ENCODE peak calls at places on chromosomes 11 and 22, in seven cellular contexts. Z is lower leg skin, R is cardiac muscle cell, T is breast epithelium, W is sigmoid colon, X is HFFc6, K is lower lobe of right lung. M is an unnamed sample.
A peak's percentile ranks its signal among the peaks of the same experiment; 100 is the strongest.

GRCh38 chr11:119085523-119085878 is 820 bp downstream of the HMBS start:
- DNase-seq in Z (no peak), R (no peak), T (no peak), K (no peak), X (no peak), W (no peak), M (no peak)

GRCh38 chr11:1750481-1750839 is at the start of gene IFITM10:
- DNase-seq in X (no peak), R (peak; percentile 39), K (no peak), W (no peak), T (no peak), Z (no peak), M (peak; percentile 85)

GRCh38 chr11:120065876-120066275 is 72.0 kb downstream of the TRIM29 start:
- DNase-seq in R (no peak), W (no peak), K (no peak), X (no peak), Z (no peak), T (no peak), M (no peak)

GRCh38 chr11:26017322-26017860 is 314.5 kb upstream of the ANO3 start:
- DNase-seq in R (no peak), W (no peak), Z (no peak), T (no peak), K (no peak), X (no peak), M (no peak)

GRCh38 chr22:22086501-22087158 is 104.0 kb upstream of the TOP3B start:
- DNase-seq in R (no peak), X (peak; percentile 11), Z (no peak), T (no peak), W (no peak), K (no peak), M (no peak)

GRCh38 chr11:58527429-58527828 is 19.5 kb upstream of the OR5B21 start:
- DNase-seq in Z (no peak), T (no peak), W (no peak), X (no peak), R (no peak), K (no peak), M (no peak)

GRCh38 chr11:73814812-73815211 is 27.1 kb downstream of the MRPL48 start:
- DNase-seq in Z (no peak), X (no peak), T (no peak), R (no peak), W (no peak), K (no peak), M (no peak)

GRCh38 chr11:133907841-133908241 is 48.9 kb downstream of the IGSF9B start:
- DNase-seq in Z (no peak), K (peak; percentile 11), W (no peak), R (no peak), X (no peak), T (no peak), M (peak; percentile 52)

GRCh38 chr22:46750861-46751260 is 11.6 kb upstream of the TBC1D22A start:
- DNase-seq in K (no peak), W (no peak), T (no peak), X (no peak), Z (no peak), R (no peak), M (no peak)

GRCh38 chr11:33733978-33734377 is 2.2 kb downstream of the CD59 start:
- DNase-seq in K (no peak), R (no peak), Z (no peak), T (no peak), X (no peak), W (no peak), M (no peak)

GRCh38 chr11:102590646-102591045 is 34.5 kb downstream of the MMP20 start:
- DNase-seq in W (no peak), X (no peak), Z (no peak), T (no peak), K (no peak), R (no peak), M (no peak)

GRCh38 chr22:37654556-37655251 is 3.8 kb upstream of the PDXP start:
- DNase-seq in Z (no peak), T (no peak), X (no peak), K (no peak), R (no peak), W (no peak), M (no peak)

GRCh38 chr22:40684728-40685127 is 5.4 kb downstream of the MCHR1 start:
- DNase-seq in R (no peak), W (no peak), X (no peak), T (no peak), Z (no peak), K (no peak), M (no peak)

GRCh38 chr11:5666396-5666780 is 18.5 kb downstream of the TRIM5 start:
- DNase-seq in R (no peak), X (no peak), T (no peak), W (no peak), K (no peak), Z (no peak), M (no peak)

GRCh38 chr11:115298613-115299012 is 205.6 kb downstream of the CADM1 start:
- DNase-seq in T (no peak), X (no peak), K (no peak), W (no peak), Z (no peak), R (no peak), M (no peak)

GRCh38 chr11:62543680-62544444 is 2.7 kb downstream of the AHNAK start:
- DNase-seq in T (no peak), X (no peak), K (no peak), R (no peak), Z (no peak), W (peak; percentile 69), M (peak; percentile 92)

DNA sequence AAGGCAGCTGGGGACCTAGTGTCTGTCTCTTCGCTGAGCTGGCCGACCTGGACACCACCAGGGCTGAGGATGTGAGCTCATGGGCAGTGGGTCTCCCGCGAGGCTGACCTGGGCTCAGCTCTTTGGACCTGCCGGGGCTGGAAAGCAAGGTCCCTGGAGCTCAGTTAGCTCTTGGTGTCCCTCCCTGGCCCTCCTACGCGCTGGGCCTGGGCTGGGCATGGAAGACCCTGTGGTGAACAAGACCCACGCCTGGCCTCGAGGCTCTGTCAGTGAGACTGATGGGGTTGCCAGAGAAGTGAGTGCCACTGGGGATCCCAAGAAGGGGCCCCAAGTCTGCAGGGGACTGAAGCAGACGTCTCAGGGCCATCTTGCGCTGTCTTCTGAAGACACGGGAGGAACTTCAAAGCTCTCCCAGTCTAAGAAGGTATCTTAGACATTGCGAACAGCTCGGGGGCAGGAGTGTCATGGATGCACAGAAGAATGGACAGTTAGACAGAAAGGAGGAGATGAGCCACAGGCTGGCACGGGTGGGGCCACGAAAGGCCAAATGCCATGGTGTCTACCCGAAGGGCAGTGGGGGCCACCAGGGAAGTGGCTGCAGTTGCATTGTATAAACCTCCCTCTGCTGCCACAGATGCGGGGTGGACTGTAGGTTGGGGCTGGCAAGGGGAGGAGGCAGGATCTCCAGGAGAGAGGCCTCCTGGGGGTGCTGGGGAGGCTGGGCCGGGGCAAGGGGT is 31.2 kb downstream of the NFAM1 start:
- DNase-seq in R (no peak), Z (no peak), W (no peak), T (no peak), X (no peak), K (no peak), M (no peak)
- TF ChIP-seq CTCF in R (no peak), Z (no peak), W (no peak), T (no peak), X (no peak), K (no peak), M (no peak)

GRCh38 chr11:65873280-65874156 is 918 bp upstream of the EFEMP2 start:
- DNase-seq in K (peak; percentile 96), X (peak; percentile 86), Z (peak; percentile 94), R (peak; percentile 95), W (peak; percentile 99), T (peak; percentile 95), M (peak; percentile 97)

GRCh38 chr11:65870307-65870658 is 2.3 kb downstream of the EFEMP2 start:
- DNase-seq in Z (no peak), W (no peak), K (peak; percentile 48), T (no peak), X (no peak), R (no peak), M (peak; percentile 90)

GRCh38 chr11:65872555-65873279 is at the start of gene EFEMP2:
- DNase-seq in W (peak; percentile 83), X (no peak), R (peak; percentile 68), T (no peak), K (peak; percentile 64), Z (no peak), M (peak; percentile 89)

GRCh38 chr11:65870706-65871681 is 1.6 kb downstream of the EFEMP2 start:
- DNase-seq in T (no peak), Z (no peak), K (peak; percentile 53), W (peak; percentile 71), R (no peak), X (no peak), M (peak; percentile 87)

DNA sequence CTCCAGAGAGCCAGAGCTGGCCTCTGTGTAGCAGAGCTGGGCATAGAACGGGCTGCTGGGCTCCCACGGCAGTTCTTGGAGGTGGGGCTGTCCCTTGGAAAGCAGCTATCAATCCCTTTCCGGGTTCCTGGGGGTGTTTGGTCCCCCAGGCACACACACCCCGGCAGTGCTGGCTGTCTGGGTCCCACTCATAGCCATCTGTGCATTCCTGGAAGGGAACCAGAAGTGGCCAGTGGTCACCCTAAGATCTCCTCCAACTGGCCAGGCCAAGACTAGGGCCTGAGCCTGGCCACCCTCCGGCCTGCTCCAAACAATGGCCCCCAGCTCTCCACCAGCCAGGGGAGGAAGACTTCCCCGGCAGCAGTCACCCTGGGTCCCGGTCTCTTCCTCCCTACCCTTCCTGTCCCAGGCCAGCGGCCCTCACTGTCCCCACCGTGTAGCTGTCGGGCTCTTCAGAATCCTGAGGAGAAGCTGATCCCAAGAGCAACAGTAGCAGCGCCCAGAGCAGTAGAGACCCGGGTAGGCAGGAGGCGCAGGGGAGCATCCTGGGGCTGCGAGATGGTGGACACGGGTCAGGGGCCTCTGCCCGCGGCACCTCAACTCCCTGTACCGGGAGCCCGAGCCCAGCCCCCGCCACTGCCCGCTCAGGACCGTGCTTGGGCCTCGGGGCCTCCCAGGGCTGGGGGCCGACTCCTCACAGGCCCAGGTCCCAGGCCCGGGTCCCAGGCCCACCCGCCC is 620 bp downstream of the EFEMP2 start:
- DNase-seq in T (no peak), R (peak; percentile 47), Z (no peak), K (peak; percentile 57), X (peak; percentile 26), W (peak; percentile 78), M (peak; percentile 91)
- TF ChIP-seq CTCF in T (no peak), R (peak; percentile 32), Z (no peak), K (no peak), X (peak; percentile 40), W (no peak), M (peak; percentile 52)

DNA sequence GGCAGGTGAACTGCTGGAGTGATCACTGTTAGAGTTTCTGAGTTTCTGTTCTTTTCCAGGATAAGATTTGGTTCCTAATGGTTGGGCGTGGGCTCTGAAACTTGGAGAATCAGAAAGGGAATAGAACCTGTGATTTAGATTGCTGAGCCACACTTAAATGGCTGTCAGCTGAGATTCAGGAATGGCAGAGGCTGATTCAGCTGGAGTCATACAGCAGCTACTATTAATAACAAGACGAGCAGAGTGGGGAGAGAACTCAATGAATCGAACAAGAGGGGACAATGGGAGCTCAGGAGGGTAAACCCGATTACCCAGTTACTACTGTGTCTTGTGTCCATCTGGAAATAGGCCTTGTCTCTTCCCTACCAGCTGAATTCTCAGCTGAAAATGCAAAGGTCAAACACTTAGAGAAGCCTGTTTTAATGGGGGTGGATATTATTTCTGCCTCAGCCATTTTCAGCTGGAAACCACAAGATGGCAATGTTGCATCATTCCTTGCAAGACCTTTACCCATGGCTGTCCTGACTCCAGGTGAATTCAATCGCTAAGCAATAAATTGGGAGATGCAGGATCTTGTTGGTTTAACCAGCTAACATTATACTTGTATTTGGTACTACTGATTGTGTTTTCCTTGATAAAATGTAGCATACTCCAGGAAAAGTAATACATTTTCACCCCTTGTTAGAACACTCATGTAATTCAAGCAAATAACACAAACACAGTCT is 104.5 kb upstream of the RAG2 start:
- DNase-seq in Z (no peak), K (no peak), W (no peak), R (peak; percentile 78), X (peak; percentile 53), T (no peak), M (no peak)
- TF ChIP-seq CTCF in Z (no peak), K (peak; percentile 75), W (peak; percentile 75), R (peak; percentile 79), X (peak; percentile 83), T (peak; percentile 69), M (peak; percentile 90)

GRCh38 chr11:70522261-70522612 is 123.9 kb downstream of the CTTN start:
- DNase-seq in K (no peak), R (no peak), T (no peak), X (no peak), Z (no peak), W (no peak), M (no peak)
- TF ChIP-seq CTCF in K (no peak), R (no peak), T (no peak), X (no peak), Z (no peak), W (no peak), M (no peak)

M was measured in chondrocyte.